ENCODE peak calls at places on chromosomes 12 and 14, in five cellular contexts. R is breast epithelium, H is A549, W is upper lobe of left lung, T is IMR-90. K is an unnamed sample.

GRCh38 chr12:21934173-21934572 is 7.1 kb downstream of the ABCC9 start:
- DNase-seq in R (no peak), H (no peak), W (no peak), T (peak; percentile 68), K (no peak)

GRCh38 chr12:48197967-48198618 is 5.0 kb downstream of the OR10AD1 start:
- DNase-seq in R (peak; percentile 96), H (peak; percentile 93), W (peak; percentile 99), T (peak; percentile 87), K (peak; percentile 99)

GRCh38 chr14:46048127-46048526 is 603.5 kb downstream of the RPL10L start:
- DNase-seq in R (no peak), H (no peak), W (no peak), T (peak; percentile 18), K (no peak)

GRCh38 chr14:71932229-71932951 is at the start of gene RGS6:
- DNase-seq in R (no peak), H (no peak), W (peak; percentile 26), T (no peak), K (no peak)

GRCh38 chr12:100503228-100503628 is 29.6 kb downstream of the NR1H4 start:
- DNase-seq in R (no peak), H (no peak), W (no peak), T (no peak), K (no peak)

GRCh38 chr12:117033382-117034045 is 65.7 kb downstream of the TESC start:
- DNase-seq in R (no peak), H (no peak), W (no peak), T (no peak), K (peak; percentile 28)

GRCh38 chr14:24260026-24260779 is 2.8 kb downstream of the TGM1 start:
- DNase-seq in R (no peak), H (no peak), W (no peak), T (no peak), K (no peak)

GRCh38 chr12:110111476-110112334 is 12.5 kb upstream of the IFT81 start:
- DNase-seq in R (no peak), H (no peak), W (peak; percentile 30), T (no peak), K (no peak)

GRCh38 chr12:2737656-2738241 is 57.0 kb upstream of the FKBP4 start:
- DNase-seq in R (no peak), H (no peak), W (no peak), T (no peak), K (no peak)

GRCh38 chr14:24928501-24928900 is 121.4 kb downstream of the STXBP6 start:
- DNase-seq in R (no peak), H (no peak), W (no peak), T (peak; percentile 55), K (no peak)

GRCh38 chr12:52314511-52314910 is 6.7 kb downstream of the KRT83 start:
- DNase-seq in R (no peak), H (no peak), W (no peak), T (no peak), K (no peak)

GRCh38 chr12:116492703-116493324 is 66.4 kb upstream of the MAP1LC3B2 start:
- DNase-seq in R (no peak), H (peak; percentile 59), W (no peak), T (peak; percentile 81), K (no peak)

GRCh38 chr14:77094672-77095284 is 3.3 kb upstream of the CIPC start:
- DNase-seq in R (peak; percentile 71), H (peak; percentile 73), W (peak; percentile 72), T (peak; percentile 78), K (peak; percentile 72)

GRCh38 chr14:93156693-93157369 is 27.9 kb downstream of the MOAP1 start:
- DNase-seq in R (no peak), H (no peak), W (no peak), T (no peak), K (no peak)

GRCh38 chr12:117010693-117011451 is 88.3 kb downstream of the TESC start:
- DNase-seq in R (no peak), H (no peak), W (no peak), T (no peak), K (no peak)

GRCh38 chr12:132084681-132085635 is 59.2 kb downstream of the DDX51 start:
- DNase-seq in R (no peak), H (peak; percentile 68), W (peak; percentile 82), T (peak; percentile 33), K (peak; percentile 71)

GRCh38 chr12:46888568-46888967 is 62.8 kb upstream of the SLC38A4 start:
- DNase-seq in R (no peak), H (no peak), W (no peak), T (no peak), K (no peak)

GRCh38 chr14:60317609-60318008 is 68.6 kb downstream of the PPM1A start:
- DNase-seq in R (no peak), H (no peak), W (no peak), T (no peak), K (no peak)

GRCh38 chr12:131365821-131366260 is 345.0 kb upstream of the SFSWAP start:
- DNase-seq in R (no peak), H (no peak), W (no peak), T (no peak), K (no peak)

GRCh38 chr14:69741055-69741454 is 25.9 kb upstream of the SRSF5 start:
- DNase-seq in R (no peak), H (no peak), W (no peak), T (no peak), K (no peak)

GRCh38 chr12:106566771-106567170 is 16.0 kb upstream of the RFX4 start:
- DNase-seq in R (no peak), H (no peak), W (no peak), T (no peak), K (no peak)

GRCh38 chr12:109165599-109165998 is 49.2 kb downstream of the ACACB start:
- DNase-seq in R (no peak), H (no peak), W (no peak), T (peak; percentile 75), K (no peak)

GRCh38 chr14:56811596-56812363 is 1.5 kb upstream of the OTX2 start:
- DNase-seq in R (no peak), H (no peak), W (no peak), T (no peak), K (no peak)

GRCh38 chr12:2745655-2746054 is 49.1 kb upstream of the FKBP4 start:
- DNase-seq in R (no peak), H (no peak), W (no peak), T (peak; percentile 4), K (no peak)

GRCh38 chr12:12202747-12203146 is 64.1 kb downstream of the LRP6 start:
- DNase-seq in R (no peak), H (no peak), W (no peak), T (no peak), K (no peak)
- TF ChIP-seq CTCF in R (no peak), H (no peak), W (no peak), T (no peak), K (no peak)

DNA sequence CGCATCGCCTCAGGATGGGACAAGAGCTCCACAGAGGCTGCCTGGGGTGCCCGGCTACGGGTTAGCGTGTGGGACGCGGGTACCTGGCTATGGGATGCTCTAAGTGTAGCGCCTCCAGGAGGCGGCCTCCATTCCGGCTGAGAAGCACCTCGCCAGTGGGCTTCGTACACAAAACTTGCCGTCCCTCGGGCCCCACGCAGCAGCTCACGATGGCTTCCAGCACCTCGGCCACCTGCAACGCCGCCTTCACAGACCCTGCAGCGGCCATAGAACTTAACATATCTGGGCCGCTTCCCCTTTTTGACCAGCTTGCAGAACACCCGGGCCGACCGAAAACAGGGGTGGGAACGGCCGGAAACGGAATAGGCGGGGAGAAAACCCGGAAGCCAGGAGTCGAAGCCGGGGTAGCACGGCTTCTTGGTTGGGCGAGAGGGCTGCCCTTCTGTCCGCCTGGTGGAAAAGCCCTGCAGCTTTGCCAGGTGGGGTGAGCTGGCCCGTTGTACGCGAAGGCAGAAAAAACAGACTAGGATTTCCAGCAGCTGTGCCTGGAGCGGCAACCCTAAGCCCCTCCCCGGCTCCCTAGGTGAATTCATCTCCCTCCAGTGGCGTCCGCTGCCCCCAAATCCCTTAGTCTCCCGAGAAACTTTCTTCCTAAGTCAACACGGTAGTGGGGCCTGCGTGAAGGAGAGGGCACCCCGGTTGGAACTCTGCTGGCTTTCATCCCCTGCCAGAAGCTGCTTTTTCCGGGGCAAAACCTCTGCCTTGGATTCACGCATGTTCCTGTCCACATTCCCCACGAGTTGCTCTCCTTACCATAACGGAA is at the start of gene BBS10:
- DNase-seq in R (peak; percentile 86), H (peak; percentile 86), W (peak; percentile 95), T (peak; percentile 91), K (peak; percentile 91)
- TF ChIP-seq POLR2A in R (peak; percentile 33), H (peak; percentile 87), W (peak; percentile 59), T (no peak), K (peak; percentile 43)

DNA sequence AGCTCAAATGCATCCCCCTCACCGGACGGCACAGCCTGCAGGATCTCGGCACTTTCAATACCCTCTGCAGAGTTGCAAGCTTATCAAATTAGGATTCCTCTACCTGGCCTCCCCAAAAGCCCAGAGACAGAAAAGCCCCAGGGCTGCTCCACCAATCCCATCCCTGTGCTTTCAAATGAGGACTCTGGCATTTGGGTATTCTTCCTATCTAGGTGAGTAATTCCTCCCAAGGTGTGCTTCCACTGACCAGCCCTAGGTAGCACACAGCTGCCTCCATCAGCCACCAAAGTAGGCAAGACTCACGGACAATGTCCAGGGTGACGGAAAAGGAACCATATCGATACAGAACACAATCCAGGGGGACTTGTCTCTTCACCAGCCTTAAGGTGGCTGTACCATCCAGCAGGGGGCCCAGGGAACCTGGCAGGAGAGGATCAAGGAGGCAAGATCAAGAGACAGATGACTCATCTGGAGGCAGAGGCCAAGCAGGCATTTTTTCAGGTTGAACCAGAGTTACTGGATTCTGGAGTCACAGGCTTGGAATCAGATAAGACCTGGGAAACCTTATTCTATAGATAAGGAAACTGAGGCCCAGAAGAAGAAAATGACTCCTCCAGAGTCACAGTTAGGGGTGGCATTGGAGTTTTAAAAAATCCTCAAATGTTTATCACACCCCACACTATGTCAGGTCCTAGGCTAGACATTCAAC is 9.9 kb downstream of the PMEL start:
- DNase-seq in R (no peak), H (peak; percentile 87), W (no peak), T (peak; percentile 76), K (no peak)
- TF ChIP-seq CTCF in R (no peak), H (peak; percentile 49), W (no peak), T (peak; percentile 51), K (no peak)

GRCh38 chr12:49365542-49365941 is 1.7 kb upstream of the SPATS2 start:
- DNase-seq in R (no peak), H (no peak), W (no peak), T (peak; percentile 89), K (no peak)

GRCh38 chr12:49368240-49368600 is 958 bp downstream of the SPATS2 start:
- DNase-seq in R (no peak), H (no peak), W (no peak), T (no peak), K (no peak)

GRCh38 chr12:49367381-49368239 is at the start of gene SPATS2:
- DNase-seq in R (peak; percentile 90), H (no peak), W (peak; percentile 95), T (no peak), K (peak; percentile 87)

GRCh38 chr12:49364989-49365388 is 2.3 kb upstream of the SPATS2 start:
- DNase-seq in R (no peak), H (no peak), W (no peak), T (peak; percentile 90), K (no peak)

DNA sequence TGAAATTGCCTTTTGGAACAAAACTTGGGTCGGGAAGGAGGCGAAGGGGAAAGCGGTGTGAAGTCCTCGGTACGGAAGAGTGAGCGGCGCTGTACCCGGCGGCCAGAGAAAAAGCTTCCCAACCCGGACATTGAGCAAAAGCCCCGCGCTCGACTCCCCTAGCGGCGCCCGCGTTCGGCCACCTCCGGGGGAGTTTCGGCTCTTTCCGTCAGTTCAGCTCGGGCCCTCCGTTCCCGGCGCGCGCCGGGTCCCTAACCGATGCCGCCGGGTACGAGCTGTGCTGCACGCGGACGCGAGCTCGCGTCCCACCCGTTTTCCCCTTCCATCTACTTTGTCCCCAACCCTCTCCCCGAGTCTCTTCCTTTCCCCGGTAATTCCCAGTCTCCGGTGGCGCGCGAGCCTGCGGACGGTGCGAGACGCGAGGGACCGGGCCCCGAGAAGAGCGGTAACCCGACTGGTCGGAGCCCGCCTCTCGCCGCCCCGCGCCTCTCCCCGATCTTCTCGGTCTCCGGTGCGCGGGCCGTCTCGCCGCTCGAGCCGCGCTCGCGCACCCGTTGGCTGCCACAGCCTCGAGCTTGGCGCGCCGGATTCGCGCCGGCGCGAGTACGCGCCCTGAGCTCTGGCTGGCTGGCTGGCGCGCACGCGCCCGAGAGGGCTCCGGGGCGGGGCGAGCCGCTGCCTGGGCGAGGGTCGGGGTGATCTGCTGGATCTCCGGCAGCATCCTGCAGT is 446 bp upstream of the SPATS2 start:
- DNase-seq in R (peak; percentile 79), H (peak; percentile 95), W (peak; percentile 76), T (peak; percentile 94), K (peak; percentile 80)
- TF ChIP-seq POLR2A in R (no peak), H (peak; percentile 65), W (peak; percentile 58), T (peak; percentile 82), K (peak; percentile 85)